ENCODE peak calls at places on chromosomes 13 and 19, in four cellular contexts. U, I, V and K are unnamed samples. For H3K4me1, the result is how much of the 10 kb centered on the place peaks cover.

GRCh38 chr13:95641961-95642621 is 2.4 kb downstream of the DZIP1 start:
- DNase-seq in U (peak), V (peak), I (peak), K (peak)

GRCh38 chr13:99339736-99340392 is 32.7 kb upstream of the GPR183 start:
- DNase-seq in V (no peak), I (peak), U (peak), K (no peak)

GRCh38 chr19:11881151-11881800 is 6.3 kb upstream of the ZNF69 start:
- DNase-seq in V (peak), U (peak), I (peak), K (peak)

GRCh38 chr13:91346848-91347211 is 657 bp upstream of the MIR17HG start:
- DNase-seq in I (no peak), V (peak), U (no peak), K (peak)

GRCh38 chr13:50948576-50948975 is 39.0 kb downstream of the RNASEH2B start:
- DNase-seq in I (no peak), U (no peak), V (no peak), K (no peak)

GRCh38 chr13:79765331-79765730 is 284.4 kb downstream of the NDFIP2 start:
- DNase-seq in V (no peak), U (no peak), I (no peak), K (no peak)

GRCh38 chr13:93881418-93881817 is 598.1 kb downstream of the DCT start:
- DNase-seq in V (no peak), I (no peak), U (peak), K (no peak)

GRCh38 chr19:3979674-3980352 is 5.5 kb downstream of the EEF2 start:
- DNase-seq in I (no peak), U (no peak), V (no peak), K (no peak)

GRCh38 chr19:29717051-29717450 is 2.0 kb upstream of the C19orf12 start:
- DNase-seq in V (no peak), I (no peak), U (no peak), K (no peak)

GRCh38 chr19:10544242-10544752 is 593 bp downstream of the ATG4D start:
- DNase-seq in I (no peak), U (no peak), V (no peak), K (peak)

GRCh38 chr19:13026478-13026999 is 31.3 kb downstream of the NFIX start:
- DNase-seq in V (peak), U (peak), I (no peak), K (no peak)
- H3K27ac ChIP-seq in V (peak), U (peak), I (no peak), K (no peak)

DNA sequence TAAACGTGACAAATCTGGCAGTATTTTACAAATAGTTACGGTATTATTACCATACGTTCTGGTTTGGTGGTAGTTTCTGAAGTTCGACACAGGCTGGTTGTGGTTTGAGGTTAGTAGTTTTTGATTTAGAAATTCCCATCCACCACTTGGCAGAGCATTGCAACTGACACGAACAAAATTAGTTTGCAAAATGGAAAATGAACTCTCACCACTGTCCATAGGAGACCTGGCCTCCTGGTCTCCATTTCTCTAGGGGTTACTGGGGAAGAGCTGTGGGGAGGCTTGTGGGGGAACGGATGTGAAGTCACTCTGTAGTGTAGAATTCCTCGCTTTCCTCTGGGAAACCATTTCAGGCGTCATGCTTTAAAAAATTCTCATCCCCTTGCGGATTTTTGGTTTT is 321.5 kb upstream of the MAB21L1 start:
- DNase-seq in U (no peak), V (no peak), I (no peak), K (no peak)
- H3K4me1 ChIP-seq in U (under half), V (under half), I (under half), K (under half)

GRCh38 chr19:56092685-56093631 is 28.1 kb downstream of the ZNF787 start:
- DNase-seq in V (no peak), I (no peak), U (no peak), K (no peak)
- H2AFZ ChIP-seq in V (no peak), I (no peak), U (no peak), K (no peak)

GRCh38 chr13:24150613-24151012 is 9.9 kb upstream of the SPATA13 start:
- DNase-seq in I (no peak), V (no peak), U (no peak), K (no peak)
- H3K27ac ChIP-seq in I (no peak), V (no peak), U (no peak), K (no peak)

GRCh38 chr19:14565298-14565679 is 6.6 kb downstream of the NDUFB7 start:
- DNase-seq in I (no peak), V (peak), U (no peak), K (no peak)

GRCh38 chr19:14563590-14563926 is 8.3 kb downstream of the NDUFB7 start:
- DNase-seq in V (no peak), U (no peak), I (peak), K (no peak)

GRCh38 chr19:14565765-14566711 is 5.8 kb downstream of the NDUFB7 start:
- DNase-seq in V (no peak), I (no peak), U (no peak), K (no peak)

GRCh38 chr19:14562660-14563589 is 8.9 kb downstream of the NDUFB7 start:
- DNase-seq in U (no peak), I (peak), V (no peak), K (peak)

DNA sequence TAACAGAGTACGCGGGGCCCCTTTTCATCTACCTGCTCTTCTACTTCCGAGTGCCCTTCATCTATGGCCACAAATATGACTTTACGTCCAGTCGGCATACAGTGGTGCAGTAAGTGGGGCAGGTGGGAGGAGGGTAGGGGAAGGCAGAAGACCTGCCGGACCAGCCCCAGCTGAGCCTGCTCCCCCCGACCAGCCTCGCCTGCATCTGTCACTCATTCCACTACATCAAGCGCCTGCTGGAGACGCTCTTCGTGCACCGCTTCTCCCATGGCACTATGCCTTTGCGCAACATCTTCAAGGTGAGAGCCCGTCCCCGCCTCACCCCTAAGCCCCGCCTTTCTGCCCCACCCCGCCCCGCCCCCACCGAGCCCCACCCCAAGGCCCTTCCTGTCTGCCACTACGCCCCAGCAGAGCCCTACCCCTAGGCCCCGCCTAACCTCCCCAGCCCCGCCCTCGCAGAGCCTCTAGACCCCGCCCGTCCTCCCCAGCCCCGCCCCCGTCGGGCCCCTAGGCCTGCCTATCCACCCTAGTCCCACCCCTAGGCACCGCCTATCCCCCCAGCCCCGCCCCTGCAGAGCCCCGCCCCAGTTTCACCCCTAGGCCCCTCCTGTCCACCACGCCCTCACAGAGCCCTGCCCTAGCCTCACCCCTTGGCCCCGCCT is 7.7 kb downstream of the NDUFB7 start:
- DNase-seq in I (peak), U (no peak), V (peak), K (peak)
- H3K4me1 ChIP-seq in I (under half), U (under half), V (under half), K (under half)

DNA sequence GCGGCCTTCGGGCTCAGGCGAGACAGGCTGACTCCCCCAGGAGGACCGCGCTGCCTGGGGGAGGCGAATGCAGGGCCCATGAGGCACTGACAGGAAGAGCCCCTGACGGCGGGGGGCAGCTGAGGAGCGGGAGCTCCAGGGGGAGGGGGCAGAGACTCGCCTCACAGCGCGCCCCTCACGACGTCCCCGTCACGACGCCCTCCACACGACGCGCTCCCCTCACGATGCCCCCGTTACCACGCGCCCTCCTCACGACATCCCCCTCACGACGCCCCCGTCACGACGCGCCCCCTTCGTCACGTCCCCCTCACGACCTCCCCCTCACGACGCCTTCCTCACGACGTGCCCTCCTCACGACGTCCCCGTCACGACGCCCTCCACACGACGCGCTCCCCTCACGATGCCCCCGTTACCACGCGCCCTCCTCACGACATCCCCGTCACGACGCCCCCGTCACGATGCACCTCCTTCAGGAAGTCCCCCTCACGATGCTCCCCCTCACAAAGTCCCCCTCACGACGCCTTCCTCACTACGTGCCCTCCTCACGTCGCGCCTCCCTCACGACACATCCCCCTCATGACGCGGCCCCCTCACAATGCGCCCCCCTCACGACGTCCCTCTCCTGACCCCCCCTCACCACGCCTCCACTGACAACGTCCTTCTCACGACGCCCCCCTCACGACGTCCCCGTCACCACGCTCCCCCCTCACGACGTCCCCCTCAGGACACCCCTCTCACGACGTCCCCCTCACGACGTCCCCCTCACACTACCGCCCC is 99.6 kb downstream of the ING1 start:
- DNase-seq in I (peak), V (no peak), U (no peak), K (no peak)
- H2AFZ ChIP-seq in I (no peak), V (peak), U (no peak), K (no peak)

GRCh38 chr13:92727118-92727517 is 499.5 kb upstream of the GPC6 start:
- DNase-seq in V (no peak), I (no peak), U (peak), K (no peak)
- H3K27ac ChIP-seq in V (no peak), I (no peak), U (no peak), K (no peak)

DNA sequence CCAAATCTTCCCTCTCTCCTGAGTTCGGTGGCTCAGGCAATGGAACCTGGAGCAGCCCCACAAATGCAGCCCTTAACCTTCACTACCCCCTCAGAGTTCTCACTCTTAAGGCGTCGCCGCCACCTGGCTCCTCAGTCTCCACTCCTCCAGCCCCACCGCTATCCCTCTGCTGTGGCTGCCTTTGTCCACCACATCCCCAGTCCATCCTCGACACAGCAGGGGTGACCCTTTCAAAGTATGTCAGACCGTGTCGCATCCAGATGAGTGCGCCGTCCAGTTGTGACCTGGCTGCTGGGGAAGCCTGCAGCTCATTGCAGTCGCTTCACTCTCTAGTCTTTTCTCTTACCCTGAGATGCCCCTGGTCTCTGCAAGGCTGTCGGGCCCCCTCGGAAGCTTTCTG is 1.0 kb downstream of the SPPL2B start:
- DNase-seq in U (no peak), I (no peak), V (no peak), K (peak)
- H3K4me1 ChIP-seq in U (under half), I (under half), V (under half), K (under half)

DNA sequence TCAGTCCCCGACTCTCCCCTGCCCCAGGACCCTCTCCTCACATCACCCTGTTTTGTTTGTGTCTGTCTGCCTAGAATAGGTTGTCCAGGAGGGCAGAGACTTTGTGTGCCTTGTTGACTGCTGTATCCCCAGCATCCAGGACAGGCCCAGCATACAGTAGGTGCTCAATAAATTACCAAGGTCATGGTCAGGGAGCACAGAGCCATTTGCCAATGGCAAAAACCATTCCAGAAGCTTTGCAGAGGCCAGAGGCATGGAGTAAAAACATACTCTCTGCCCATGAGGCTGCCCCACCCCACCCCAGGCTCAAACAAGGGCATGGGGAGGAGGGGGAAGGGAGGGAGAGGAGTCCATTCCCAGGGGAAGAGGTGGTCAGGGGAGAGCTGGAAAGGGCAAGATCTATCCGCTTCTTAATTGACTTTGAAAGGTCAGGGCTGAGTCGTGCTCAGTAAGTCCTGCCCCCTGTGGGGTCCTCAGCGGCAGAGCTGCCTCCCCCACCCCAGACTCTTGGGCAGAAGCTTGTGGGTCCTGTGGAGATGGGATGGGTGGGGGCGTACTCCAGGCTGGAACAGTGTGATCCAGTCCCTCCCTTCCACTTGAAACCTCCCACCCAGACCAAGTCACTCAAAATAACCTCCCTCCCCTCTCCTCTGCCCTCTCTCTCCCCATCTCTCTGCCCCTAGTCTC is 4.4 kb downstream of the GPR4 start:
- DNase-seq in U (no peak), V (no peak), I (peak), K (no peak)
- H2AFZ ChIP-seq in U (peak), V (peak), I (no peak), K (no peak)